ENCODE peak calls at places on chromosomes 3 and 15, in four cellular contexts. N, Q, K and S are unnamed samples.

GRCh38 chr15:86163771-86164170 is 84.1 kb downstream of the AGBL1 start:
- DNase-seq in N (no peak), K (no peak), Q (no peak), S (no peak)

GRCh38 chr3:148957586-148957985 is 33.8 kb upstream of the GYG1 start:
- DNase-seq in N (no peak), K (no peak), Q (no peak), S (peak; percentile 45)

GRCh38 chr3:72232777-72233176 is 447.8 kb upstream of the PROK2 start:
- DNase-seq in K (no peak), Q (no peak), N (no peak), S (no peak)

GRCh38 chr15:33032053-33032452 is 162.5 kb downstream of the FMN1 start:
- DNase-seq in Q (no peak), K (no peak), N (no peak), S (no peak)

GRCh38 chr3:70861234-70861633 is 548.8 kb upstream of the MDFIC2 start:
- DNase-seq in N (no peak), Q (no peak), K (no peak), S (no peak)

GRCh38 chr3:71089271-71089670 is 494.3 kb downstream of the FOXP1 start:
- DNase-seq in K (no peak), Q (no peak), N (no peak), S (no peak)

GRCh38 chr15:78182336-78182700 is 33.2 kb downstream of the IDH3A start:
- DNase-seq in K (no peak), N (no peak), Q (no peak), S (no peak)

GRCh38 chr15:26132786-26133185 is 269.7 kb upstream of the ATP10A start:
- DNase-seq in N (no peak), K (no peak), Q (no peak), S (no peak)

GRCh38 chr15:37682304-37682703 is 252.1 kb upstream of the TMCO5A start:
- DNase-seq in N (no peak), Q (no peak), K (no peak), S (no peak)

GRCh38 chr3:9947025-9947995 is 4.9 kb downstream of the PRRT3 start:
- DNase-seq in K (no peak), Q (no peak), N (peak; percentile 52), S (peak; percentile 30)